ENCODE peak calls at places on chromosomes 11 and 22, in eight cellular contexts. G, X, Q, E, J, D, M and F are unnamed samples.

GRCh38 chr22:29146101-29146560 is 59.6 kb upstream of the EMID1 start:
- DNase-seq in G (no peak), X (no peak), Q (no peak), E (no peak), J (no peak), D (peak), M (no peak), F (no peak)

GRCh38 chr22:42272431-42273004 is 2.1 kb upstream of the TCF20 start:
- DNase-seq in G (no peak), X (no peak), Q (no peak), E (no peak), J (no peak), D (no peak), M (no peak), F (no peak)

GRCh38 chr11:64855596-64856304 is 11.3 kb upstream of the CDC42BPG start:
- DNase-seq in G (no peak), X (no peak), Q (no peak), E (no peak), J (no peak), D (no peak), M (no peak), F (no peak)

GRCh38 chr11:128279861-128280260 is 307.5 kb downstream of the ETS1 start:
- DNase-seq in G (no peak), X (no peak), Q (no peak), E (no peak), J (no peak), D (no peak), M (no peak), F (no peak)

GRCh38 chr11:118436639-118437045 is 350 bp downstream of the KMT2A start:
- DNase-seq in G (peak), X (peak), Q (no peak), E (no peak), J (peak), D (no peak), M (no peak), F (no peak)

GRCh38 chr22:33438273-33438672 is 380.1 kb upstream of the SYN3 start:
- DNase-seq in G (no peak), X (no peak), Q (peak), E (no peak), J (no peak), D (no peak), M (no peak), F (no peak)

GRCh38 chr22:26476705-26477340 is 6.8 kb downstream of the HPS4 start:
- DNase-seq in G (no peak), X (no peak), Q (peak), E (no peak), J (no peak), D (no peak), M (no peak), F (no peak)

GRCh38 chr11:46513934-46514342 is 79.9 kb downstream of the AMBRA1 start:
- DNase-seq in G (peak), X (no peak), Q (peak), E (no peak), J (no peak), D (no peak), M (no peak), F (no peak)

GRCh38 chr11:78244080-78244479 is 55.4 kb downstream of the USP35 start:
- DNase-seq in G (no peak), X (no peak), Q (peak), E (no peak), J (no peak), D (no peak), M (no peak), F (no peak)

GRCh38 chr11:47980093-47980906 is at the start of gene PTPRJ:
- DNase-seq in G (peak), X (peak), Q (peak), E (peak), J (peak), D (peak), M (peak), F (no peak)

GRCh38 chr11:32094931-32095330 is 4.1 kb downstream of the RCN1 start:
- DNase-seq in G (no peak), X (no peak), Q (no peak), E (no peak), J (no peak), D (no peak), M (no peak), F (no peak)

GRCh38 chr11:76598426-76598839 is 72.1 kb downstream of the LRRC32 start:
- DNase-seq in G (no peak), X (no peak), Q (peak), E (no peak), J (no peak), D (no peak), M (no peak), F (no peak)

GRCh38 chr11:130070829-130071205 is 1.1 kb downstream of the APLP2 start:
- DNase-seq in G (no peak), X (no peak), Q (peak), E (no peak), J (no peak), D (no peak), M (no peak), F (no peak)

GRCh38 chr11:68471360-68472340 is 11.1 kb downstream of the PPP6R3 start:
- DNase-seq in G (no peak), X (peak), Q (peak), E (peak), J (peak), D (peak), M (peak), F (no peak)

GRCh38 chr22:43443072-43443471 is 31.3 kb downstream of the MPPED1 start:
- DNase-seq in G (no peak), X (no peak), Q (no peak), E (no peak), J (no peak), D (no peak), M (no peak), F (no peak)

GRCh38 chr11:111001986-111002616 is 243.4 kb upstream of the POU2AF2 start:
- DNase-seq in G (no peak), X (no peak), Q (peak), E (no peak), J (no peak), D (no peak), M (no peak), F (no peak)

GRCh38 chr11:37323843-37324242 is 725.8 kb upstream of the RAG2 start:
- DNase-seq in G (no peak), X (no peak), Q (no peak), E (no peak), J (no peak), D (no peak), M (no peak), F (no peak)

GRCh38 chr22:42299586-42300285 is 29.3 kb upstream of the TCF20 start:
- DNase-seq in G (no peak), X (peak), Q (no peak), E (peak), J (no peak), D (peak), M (peak), F (no peak)

GRCh38 chr22:50314455-50315288 is 7.2 kb upstream of the PLXNB2 start:
- DNase-seq in G (no peak), X (peak), Q (no peak), E (peak), J (peak), D (peak), M (peak), F (no peak)

GRCh38 chr11:12963789-12964536 is 45.2 kb upstream of the RASSF10 start:
- DNase-seq in G (peak), X (peak), Q (peak), E (peak), J (peak), D (peak), M (peak), F (no peak)

GRCh38 chr11:18634140-18635032 is at the start of gene SPTY2D1:
- DNase-seq in G (peak), X (peak), Q (peak), E (peak), J (peak), D (peak), M (peak), F (peak)

GRCh38 chr11:48683226-48683720 is 194.7 kb downstream of the OR4A47 start:
- DNase-seq in G (no peak), X (no peak), Q (no peak), E (no peak), J (no peak), D (no peak), M (no peak), F (no peak)

GRCh38 chr11:117843666-117844484 is 19.3 kb upstream of the FXYD2 start:
- DNase-seq in G (peak), X (peak), Q (peak), E (peak), J (peak), D (peak), M (peak), F (peak)

GRCh38 chr11:57712256-57713150 is at the start of gene TMX2:
- DNase-seq in G (peak), X (peak), Q (peak), E (peak), J (peak), D (peak), M (peak), F (peak)